ENCODE peak calls at places on chromosomes 4 and X, in six cellular contexts. One of them, this sample, is unnamed.

GRCh38 chr4:38753021-38753806 is 29.6 kb downstream of the TLR10 start:
- DNase-seq in GM12864: no peak
- DNase-seq in astrocyte of the spinal cord: peak
- DNase-seq in fibroblast of lung: peak
- DNase-seq in mammary epithelial cell: peak
- DNase-seq in AG10803: peak
- DNase-seq in this sample: no peak

GRCh38 chr4:87529187-87529586 is at the start of gene SPARCL1:
- DNase-seq in GM12864: no peak
- DNase-seq in astrocyte of the spinal cord: no peak
- DNase-seq in fibroblast of lung: peak
- DNase-seq in mammary epithelial cell: no peak
- DNase-seq in AG10803: no peak
- DNase-seq in this sample: no peak

GRCh38 chr4:82787342-82787741 is 11.3 kb downstream of the SCD5 start:
- DNase-seq in GM12864: no peak
- DNase-seq in astrocyte of the spinal cord: peak
- DNase-seq in fibroblast of lung: no peak
- DNase-seq in mammary epithelial cell: peak
- DNase-seq in AG10803: no peak
- DNase-seq in this sample: no peak

GRCh38 chrX:129823115-129823514 is 20.6 kb downstream of the ZDHHC9 start:
- DNase-seq in GM12864: no peak
- DNase-seq in astrocyte of the spinal cord: peak
- DNase-seq in fibroblast of lung: peak
- DNase-seq in mammary epithelial cell: peak
- DNase-seq in AG10803: peak
- DNase-seq in this sample: peak

GRCh38 chrX:153981771-153982533 is 9.4 kb downstream of the TMEM187 start:
- DNase-seq in GM12864: no peak
- DNase-seq in astrocyte of the spinal cord: peak
- DNase-seq in fibroblast of lung: no peak
- DNase-seq in mammary epithelial cell: no peak
- DNase-seq in AG10803: no peak
- DNase-seq in this sample: peak

GRCh38 chr4:57373971-57374370 is 263.8 kb upstream of the IGFBP7 start:
- DNase-seq in GM12864: no peak
- DNase-seq in astrocyte of the spinal cord: no peak
- DNase-seq in fibroblast of lung: no peak
- DNase-seq in mammary epithelial cell: no peak
- DNase-seq in AG10803: no peak
- DNase-seq in this sample: no peak

GRCh38 chrX:111337067-111337466 is 66.8 kb upstream of the CAPN6 start:
- DNase-seq in GM12864: no peak
- DNase-seq in astrocyte of the spinal cord: no peak
- DNase-seq in fibroblast of lung: no peak
- DNase-seq in mammary epithelial cell: no peak
- DNase-seq in AG10803: no peak
- DNase-seq in this sample: peak

GRCh38 chr4:80111276-80111675 is 38.2 kb upstream of the ANTXR2 start:
- DNase-seq in GM12864: no peak
- DNase-seq in astrocyte of the spinal cord: no peak
- DNase-seq in fibroblast of lung: no peak
- DNase-seq in mammary epithelial cell: no peak
- DNase-seq in AG10803: no peak
- DNase-seq in this sample: no peak

GRCh38 chrX:155871934-155872333 is 9.2 kb upstream of the VAMP7 start:
- DNase-seq in GM12864: no peak
- DNase-seq in astrocyte of the spinal cord: no peak
- DNase-seq in fibroblast of lung: no peak
- DNase-seq in mammary epithelial cell: no peak
- DNase-seq in AG10803: no peak
- DNase-seq in this sample: no peak

GRCh38 chrX:22742174-22742573 is 257.6 kb upstream of the DDX53 start:
- DNase-seq in GM12864: no peak
- DNase-seq in astrocyte of the spinal cord: peak
- DNase-seq in fibroblast of lung: peak
- DNase-seq in mammary epithelial cell: peak
- DNase-seq in AG10803: peak
- DNase-seq in this sample: no peak

GRCh38 chr4:3786196-3786869 is 20.1 kb downstream of the ADRA2C start:
- DNase-seq in GM12864: no peak
- DNase-seq in astrocyte of the spinal cord: no peak
- DNase-seq in fibroblast of lung: no peak
- DNase-seq in mammary epithelial cell: no peak
- DNase-seq in AG10803: no peak
- DNase-seq in this sample: peak

DNA sequence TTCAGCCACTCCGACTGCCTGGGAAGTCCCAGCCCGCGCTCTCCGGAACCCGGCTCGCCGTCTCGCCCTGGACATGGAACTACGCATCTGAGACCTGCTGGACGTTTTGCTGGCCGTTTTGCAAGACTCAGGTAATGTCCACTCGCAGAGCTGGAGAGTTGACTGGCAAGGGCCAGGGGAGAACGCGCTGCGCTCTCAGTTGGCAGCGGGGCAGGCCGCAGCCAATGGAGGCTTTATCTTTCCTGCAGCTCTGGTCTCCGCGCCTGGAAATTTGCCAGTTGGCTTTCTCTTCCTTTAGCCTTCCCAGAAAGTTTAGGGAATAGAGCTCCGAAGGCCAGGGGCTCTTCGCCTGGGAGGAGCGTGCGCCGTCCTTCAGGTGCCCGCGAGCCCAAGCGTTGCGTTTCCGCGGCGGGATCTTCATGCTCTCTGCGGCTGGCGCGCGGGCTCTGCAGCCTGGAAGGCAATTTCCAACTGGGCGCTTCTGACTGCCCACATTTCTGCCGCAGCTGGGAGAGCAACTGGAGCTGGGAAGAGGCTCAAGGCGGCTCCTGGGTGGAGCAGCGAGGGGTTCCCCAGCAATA is 1.0 kb downstream of the IL1RAPL2 start:
- DNase-seq in GM12864: no peak
- DNase-seq in astrocyte of the spinal cord: no peak
- DNase-seq in fibroblast of lung: no peak
- DNase-seq in mammary epithelial cell: peak
- DNase-seq in AG10803: no peak
- DNase-seq in this sample: no peak
- H3K4me3 ChIP-seq in GM12864: no peak
- H3K4me3 ChIP-seq in astrocyte of the spinal cord: no peak
- H3K4me3 ChIP-seq in fibroblast of lung: no peak
- H3K4me3 ChIP-seq in mammary epithelial cell: peak
- H3K4me3 ChIP-seq in AG10803: no peak
- H3K4me3 ChIP-seq in this sample: no peak

DNA sequence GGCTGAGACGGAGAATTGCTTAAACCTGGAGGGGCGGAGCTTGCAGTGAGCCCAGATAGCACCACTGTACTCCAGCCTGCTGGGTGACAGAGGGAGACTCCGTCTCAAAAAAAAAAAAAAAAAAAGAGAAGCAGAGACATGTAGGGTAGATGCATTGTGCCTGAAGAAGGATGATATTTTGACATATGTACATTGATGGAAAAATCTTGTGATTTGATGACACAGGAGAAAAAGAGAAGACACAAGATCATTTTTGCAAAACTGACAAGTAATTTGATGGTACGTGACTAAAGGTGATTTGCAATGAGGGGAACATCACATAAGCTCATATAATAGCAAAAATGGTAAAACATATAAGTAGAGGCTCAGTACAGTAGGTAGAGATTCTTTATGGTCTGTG is 340.1 kb upstream of the FSTL5 start:
- DNase-seq in GM12864: no peak
- DNase-seq in astrocyte of the spinal cord: no peak
- DNase-seq in fibroblast of lung: no peak
- DNase-seq in mammary epithelial cell: no peak
- DNase-seq in AG10803: no peak
- DNase-seq in this sample: no peak
- H3K4me3 ChIP-seq in GM12864: no peak
- H3K4me3 ChIP-seq in astrocyte of the spinal cord: no peak
- H3K4me3 ChIP-seq in fibroblast of lung: no peak
- H3K4me3 ChIP-seq in mammary epithelial cell: no peak
- H3K4me3 ChIP-seq in AG10803: no peak
- H3K4me3 ChIP-seq in this sample: no peak

GRCh38 chr4:153649572-153649991 is 34.5 kb upstream of the TLR2 start:
- DNase-seq in GM12864: no peak
- DNase-seq in astrocyte of the spinal cord: peak
- DNase-seq in fibroblast of lung: peak
- DNase-seq in mammary epithelial cell: peak
- DNase-seq in AG10803: peak
- DNase-seq in this sample: peak

GRCh38 chr4:153655928-153656327 is 28.2 kb upstream of the TLR2 start:
- DNase-seq in GM12864: no peak
- DNase-seq in astrocyte of the spinal cord: no peak
- DNase-seq in fibroblast of lung: no peak
- DNase-seq in mammary epithelial cell: peak
- DNase-seq in AG10803: peak
- DNase-seq in this sample: no peak

GRCh38 chr4:153651961-153652784 is 31.9 kb upstream of the TLR2 start:
- DNase-seq in GM12864: no peak
- DNase-seq in astrocyte of the spinal cord: peak
- DNase-seq in fibroblast of lung: no peak
- DNase-seq in mammary epithelial cell: peak
- DNase-seq in AG10803: no peak
- DNase-seq in this sample: no peak

GRCh38 chr4:153651041-153651960 is 32.8 kb upstream of the TLR2 start:
- DNase-seq in GM12864: no peak
- DNase-seq in astrocyte of the spinal cord: peak
- DNase-seq in fibroblast of lung: no peak
- DNase-seq in mammary epithelial cell: peak
- DNase-seq in AG10803: no peak
- DNase-seq in this sample: peak

DNA sequence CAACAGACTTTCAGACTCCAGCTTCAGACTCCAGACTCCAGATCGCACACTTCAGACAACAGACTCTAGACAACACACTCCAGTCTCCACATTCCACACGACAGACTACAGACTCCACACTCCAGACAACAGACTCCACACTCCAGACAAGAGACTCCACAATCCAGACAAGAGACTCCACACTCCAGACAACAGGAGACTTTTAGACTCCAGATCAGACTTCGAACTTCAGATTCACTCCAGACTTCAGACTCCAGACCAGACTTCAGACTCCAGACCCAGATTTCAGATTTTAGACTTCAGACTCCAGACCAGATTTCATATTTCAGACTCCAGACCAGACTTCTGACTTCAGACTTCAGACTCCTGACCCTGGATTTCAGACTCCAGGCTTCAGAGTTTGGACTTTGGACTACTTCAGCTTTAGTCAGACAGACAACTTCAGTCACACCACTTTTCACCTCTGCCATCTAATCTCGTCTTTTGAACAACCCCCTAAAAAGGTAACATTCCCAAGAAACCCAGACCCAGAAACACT is 29.0 kb upstream of the TLR2 start:
- DNase-seq in GM12864: no peak
- DNase-seq in astrocyte of the spinal cord: no peak
- DNase-seq in fibroblast of lung: no peak
- DNase-seq in mammary epithelial cell: no peak
- DNase-seq in AG10803: peak
- DNase-seq in this sample: no peak
- H3K4me3 ChIP-seq in GM12864: no peak
- H3K4me3 ChIP-seq in astrocyte of the spinal cord: no peak
- H3K4me3 ChIP-seq in fibroblast of lung: no peak
- H3K4me3 ChIP-seq in mammary epithelial cell: no peak
- H3K4me3 ChIP-seq in AG10803: no peak
- H3K4me3 ChIP-seq in this sample: no peak

GRCh38 chrX:104565791-104566687 is at the start of gene IL1RAPL2:
- DNase-seq in GM12864: no peak
- DNase-seq in astrocyte of the spinal cord: peak
- DNase-seq in fibroblast of lung: peak
- DNase-seq in mammary epithelial cell: peak
- DNase-seq in AG10803: no peak
- DNase-seq in this sample: peak
- H3K4me3 ChIP-seq in GM12864: no peak
- H3K4me3 ChIP-seq in astrocyte of the spinal cord: no peak
- H3K4me3 ChIP-seq in fibroblast of lung: no peak
- H3K4me3 ChIP-seq in mammary epithelial cell: peak
- H3K4me3 ChIP-seq in AG10803: no peak
- H3K4me3 ChIP-seq in this sample: peak

This sample was measured in small intestine.